ENCODE peak calls at places on chromosomes 16 and 17, in six cellular contexts. One of them, this sample, is unnamed.

GRCh38 chr17:33055171-33055611 is 63.5 kb downstream of the SPACA3 start:
- DNase-seq in NCI-H1694: no peak
- DNase-seq in H7: no peak
- DNase-seq in HEK293T: no peak
- DNase-seq in GM18507: no peak
- DNase-seq in amniotic stem cell: no peak
- DNase-seq in this sample: no peak

GRCh38 chr17:81515530-81516041 is 3.0 kb upstream of the ACTG1 start:
- DNase-seq in GM18507: no peak
- DNase-seq in HEK293T: no peak
- DNase-seq in NCI-H1694: no peak
- DNase-seq in amniotic stem cell: no peak
- DNase-seq in H7: peak
- DNase-seq in this sample: no peak

GRCh38 chr17:34584805-34585416 is 5.5 kb downstream of the TMEM132E start:
- DNase-seq in GM18507: no peak
- DNase-seq in HEK293T: no peak
- DNase-seq in NCI-H1694: peak
- DNase-seq in H7: peak
- DNase-seq in amniotic stem cell: no peak
- DNase-seq in this sample: no peak

GRCh38 chr17:68255151-68255550 is 7.3 kb downstream of the AMZ2 start:
- DNase-seq in GM18507: no peak
- DNase-seq in HEK293T: no peak
- DNase-seq in NCI-H1694: no peak
- DNase-seq in amniotic stem cell: no peak
- DNase-seq in H7: no peak
- DNase-seq in this sample: no peak

GRCh38 chr17:80307994-80308671 is 47.5 kb downstream of the RNF213 start:
- DNase-seq in amniotic stem cell: no peak
- DNase-seq in HEK293T: no peak
- DNase-seq in GM18507: no peak
- DNase-seq in H7: no peak
- DNase-seq in NCI-H1694: no peak
- DNase-seq in this sample: no peak

GRCh38 chr17:38749222-38750043 is 1.3 kb upstream of the PCGF2 start:
- DNase-seq in H7: peak
- DNase-seq in HEK293T: no peak
- DNase-seq in NCI-H1694: no peak
- DNase-seq in amniotic stem cell: no peak
- DNase-seq in GM18507: no peak
- DNase-seq in this sample: no peak

GRCh38 chr16:89378947-89379771 is 111.2 kb downstream of the ANKRD11 start:
- DNase-seq in H7: peak
- DNase-seq in amniotic stem cell: no peak
- DNase-seq in HEK293T: no peak
- DNase-seq in NCI-H1694: no peak
- DNase-seq in GM18507: no peak
- DNase-seq in this sample: no peak

GRCh38 chr16:21666772-21667171 is 3.0 kb downstream of the OTOA start:
- DNase-seq in GM18507: no peak
- DNase-seq in amniotic stem cell: no peak
- DNase-seq in HEK293T: no peak
- DNase-seq in H7: peak
- DNase-seq in NCI-H1694: no peak
- DNase-seq in this sample: no peak

GRCh38 chr16:89923640-89924297 is 627 bp downstream of the TUBB3 start:
- DNase-seq in amniotic stem cell: no peak
- DNase-seq in NCI-H1694: no peak
- DNase-seq in GM18507: no peak
- DNase-seq in HEK293T: no peak
- DNase-seq in H7: peak
- DNase-seq in this sample: no peak

GRCh38 chr16:86363057-86363490 is 147.3 kb upstream of the FOXF1 start:
- DNase-seq in amniotic stem cell: peak
- DNase-seq in NCI-H1694: no peak
- DNase-seq in H7: no peak
- DNase-seq in HEK293T: no peak
- DNase-seq in GM18507: no peak
- DNase-seq in this sample: no peak

GRCh38 chr17:43576563-43577229 is 30.6 kb upstream of the ETV4 start:
- DNase-seq in amniotic stem cell: no peak
- DNase-seq in GM18507: peak
- DNase-seq in HEK293T: peak
- DNase-seq in NCI-H1694: peak
- DNase-seq in H7: peak
- DNase-seq in this sample: peak

GRCh38 chr17:32627233-32628008 is 140.6 kb downstream of the CDK5R1 start:
- DNase-seq in GM18507: no peak
- DNase-seq in NCI-H1694: peak
- DNase-seq in amniotic stem cell: no peak
- DNase-seq in H7: peak
- DNase-seq in HEK293T: peak
- DNase-seq in this sample: no peak

GRCh38 chr17:31156326-31156725 is 61.5 kb downstream of the NF1 start:
- DNase-seq in HEK293T: no peak
- DNase-seq in GM18507: no peak
- DNase-seq in H7: no peak
- DNase-seq in NCI-H1694: no peak
- DNase-seq in amniotic stem cell: peak
- DNase-seq in this sample: no peak

GRCh38 chr17:45019177-45019711 is 32.2 kb downstream of the DCAKD start:
- DNase-seq in GM18507: no peak
- DNase-seq in amniotic stem cell: peak
- DNase-seq in HEK293T: peak
- DNase-seq in H7: peak
- DNase-seq in NCI-H1694: no peak
- DNase-seq in this sample: no peak

GRCh38 chr16:50692644-50692998 is 785 bp upstream of the NOD2 start:
- DNase-seq in HEK293T: no peak
- DNase-seq in amniotic stem cell: no peak
- DNase-seq in GM18507: no peak
- DNase-seq in H7: no peak
- DNase-seq in NCI-H1694: no peak
- DNase-seq in this sample: no peak

GRCh38 chr16:69309316-69309715 is 1.8 kb upstream of the VPS4A start:
- DNase-seq in H7: no peak
- DNase-seq in GM18507: no peak
- DNase-seq in HEK293T: no peak
- DNase-seq in NCI-H1694: no peak
- DNase-seq in amniotic stem cell: no peak
- DNase-seq in this sample: no peak

GRCh38 chr17:50953518-50953830 is 87.3 kb upstream of the TOB1 start:
- DNase-seq in NCI-H1694: no peak
- DNase-seq in amniotic stem cell: no peak
- DNase-seq in H7: no peak
- DNase-seq in HEK293T: no peak
- DNase-seq in GM18507: no peak
- DNase-seq in this sample: no peak

GRCh38 chr17:60151355-60151754 is 1.6 kb downstream of the CA4 start:
- DNase-seq in GM18507: no peak
- DNase-seq in NCI-H1694: no peak
- DNase-seq in HEK293T: no peak
- DNase-seq in amniotic stem cell: no peak
- DNase-seq in H7: no peak
- DNase-seq in this sample: peak

GRCh38 chr17:19363460-19364035 is 1.0 kb upstream of the B9D1 start:
- DNase-seq in HEK293T: no peak
- DNase-seq in H7: no peak
- DNase-seq in NCI-H1694: no peak
- DNase-seq in amniotic stem cell: no peak
- DNase-seq in GM18507: no peak
- DNase-seq in this sample: no peak

GRCh38 chr17:38674013-38674748 is 576 bp downstream of the EPOP start:
- DNase-seq in NCI-H1694: no peak
- DNase-seq in GM18507: no peak
- DNase-seq in HEK293T: no peak
- DNase-seq in amniotic stem cell: no peak
- DNase-seq in H7: no peak
- DNase-seq in this sample: no peak

GRCh38 chr16:86528061-86528929 is 18.0 kb downstream of the FOXF1 start:
- DNase-seq in HEK293T: no peak
- DNase-seq in H7: peak
- DNase-seq in NCI-H1694: no peak
- DNase-seq in GM18507: no peak
- DNase-seq in amniotic stem cell: no peak
- DNase-seq in this sample: no peak

GRCh38 chr17:80482555-80483308 is 6.3 kb upstream of the NPTX1 start:
- DNase-seq in H7: no peak
- DNase-seq in GM18507: no peak
- DNase-seq in NCI-H1694: no peak
- DNase-seq in amniotic stem cell: no peak
- DNase-seq in HEK293T: no peak
- DNase-seq in this sample: no peak

GRCh38 chr17:83109793-83110645 is 30.6 kb downstream of the METRNL start:
- DNase-seq in NCI-H1694: peak
- DNase-seq in HEK293T: no peak
- DNase-seq in H7: no peak
- DNase-seq in amniotic stem cell: peak
- DNase-seq in GM18507: no peak
- DNase-seq in this sample: no peak

GRCh38 chr17:2171725-2172446 is 117.0 kb downstream of the HIC1 start:
- DNase-seq in HEK293T: no peak
- DNase-seq in amniotic stem cell: peak
- DNase-seq in H7: no peak
- DNase-seq in GM18507: no peak
- DNase-seq in NCI-H1694: peak
- DNase-seq in this sample: no peak

GRCh38 chr17:49193513-49194296 is 16.7 kb downstream of the GNGT2 start:
- DNase-seq in amniotic stem cell: peak
- DNase-seq in NCI-H1694: peak
- DNase-seq in H7: peak
- DNase-seq in GM18507: no peak
- DNase-seq in HEK293T: peak
- DNase-seq in this sample: no peak